ENCODE peak calls at places on chromosomes 6 and 20, in four cellular contexts. C is heart left ventricle, K is ovary, S is uterus. G is an unnamed sample.

GRCh38 chr6:44041461-44042260 is 85.6 kb downstream of the MRPL14 start:
- DNase-seq in C (no peak), K (peak), S (peak), G (no peak)

GRCh38 chr20:2652724-2653510 is 485 bp downstream of the NOP56 start:
- DNase-seq in C (no peak), K (no peak), S (peak), G (peak)

GRCh38 chr6:40713002-40713719 is 126.0 kb upstream of the LRFN2 start:
- DNase-seq in C (no peak), K (no peak), S (no peak), G (no peak)

GRCh38 chr6:10587694-10588392 is 66.7 kb downstream of the GCNT2 start:
- DNase-seq in C (peak), K (no peak), S (no peak), G (no peak)

GRCh38 chr20:63416109-63416430 is 54.9 kb upstream of the CHRNA4 start:
- DNase-seq in C (no peak), K (no peak), S (no peak), G (no peak)

GRCh38 chr20:31972481-31973386 is 4.8 kb downstream of the XKR7 start:
- DNase-seq in C (no peak), K (no peak), S (no peak), G (no peak)

GRCh38 chr6:139679516-139680179 is 305.2 kb upstream of the CITED2 start:
- DNase-seq in C (no peak), K (no peak), S (no peak), G (no peak)

GRCh38 chr6:127100510-127101140 is 17.8 kb upstream of the RSPO3 start:
- DNase-seq in C (no peak), K (no peak), S (no peak), G (no peak)

GRCh38 chr6:155108070-155108815 is 113.1 kb downstream of the TIAM2 start:
- DNase-seq in C (no peak), K (no peak), S (no peak), G (no peak)

GRCh38 chr6:130138909-130139242 is 83.9 kb downstream of the SAMD3 start:
- DNase-seq in C (no peak), K (no peak), S (no peak), G (no peak)

GRCh38 chr20:50193169-50193850 is 2.7 kb downstream of the CEBPB start:
- DNase-seq in C (no peak), K (peak), S (no peak), G (no peak)

GRCh38 chr20:24622856-24623255 is 153.4 kb downstream of the SYNDIG1 start:
- DNase-seq in C (no peak), K (no peak), S (no peak), G (no peak)

GRCh38 chr6:139135578-139136545 is 982 bp downstream of the HECA start:
- DNase-seq in C (peak), K (peak), S (peak), G (peak)

GRCh38 chr20:21719592-21720214 is 14.2 kb downstream of the PAX1 start:
- DNase-seq in C (no peak), K (no peak), S (peak), G (no peak)

GRCh38 chr20:50381771-50382593 is 128.2 kb upstream of the PTPN1 start:
- DNase-seq in C (no peak), K (no peak), S (no peak), G (no peak)

GRCh38 chr6:149864578-149865535 is 698 bp upstream of the LRP11 start:
- DNase-seq in C (no peak), K (no peak), S (peak), G (no peak)

GRCh38 chr20:8385247-8385646 is 253.2 kb downstream of the PLCB1 start:
- DNase-seq in C (peak), K (no peak), S (no peak), G (peak)

GRCh38 chr6:70208235-70208790 is 94.6 kb downstream of the COL9A1 start:
- DNase-seq in C (no peak), K (no peak), S (no peak), G (no peak)

GRCh38 chr6:134628154-134628553 is 310.2 kb upstream of the SGK1 start:
- DNase-seq in C (no peak), K (no peak), S (no peak), G (no peak)

GRCh38 chr6:130935978-130936377 is 108.8 kb downstream of the SMLR1 start:
- DNase-seq in C (no peak), K (no peak), S (no peak), G (no peak)

GRCh38 chr6:28429781-28430180 is 13.5 kb downstream of the ZSCAN23 start:
- DNase-seq in C (no peak), K (no peak), S (no peak), G (no peak)

GRCh38 chr6:123592426-123592825 is 44.3 kb downstream of the TRDN start:
- DNase-seq in C (no peak), K (no peak), S (no peak), G (no peak)

GRCh38 chr6:18076231-18076630 is 46.2 kb downstream of the NHLRC1 start:
- DNase-seq in C (no peak), K (no peak), S (no peak), G (no peak)

GRCh38 chr6:52186075-52186474 is at the start of gene IL17A:
- DNase-seq in C (no peak), K (no peak), S (no peak), G (no peak)

GRCh38 chr6:51411726-51412125 is 593.1 kb downstream of the TFAP2B start:
- DNase-seq in C (no peak), K (no peak), S (no peak), G (no peak)

GRCh38 chr20:60097285-60097684 is 139.1 kb downstream of the CDH26 start:
- DNase-seq in C (no peak), K (no peak), S (no peak), G (no peak)

GRCh38 chr6:137589067-137589848 is 95.1 kb upstream of the OLIG3 start:
- DNase-seq in C (no peak), K (no peak), S (no peak), G (no peak)

GRCh38 chr20:32477594-32478512 is 107.3 kb downstream of the NOL4L start:
- DNase-seq in C (no peak), K (no peak), S (no peak), G (no peak)

GRCh38 chr6:96923871-96924493 is 546 bp upstream of the KLHL32 start:
- DNase-seq in C (no peak), K (no peak), S (no peak), G (no peak)

GRCh38 chr6:145148392-145149175 is 586.7 kb downstream of the EPM2A start:
- DNase-seq in C (peak), K (no peak), S (no peak), G (peak)

GRCh38 chr6:119676971-119677370 is 327.4 kb upstream of the MAN1A1 start:
- DNase-seq in C (no peak), K (no peak), S (no peak), G (no peak)

GRCh38 chr6:38027685-38028373 is 208.3 kb downstream of the ZFAND3 start:
- DNase-seq in C (no peak), K (no peak), S (no peak), G (no peak)

GRCh38 chr20:51525241-51526104 is 17.0 kb downstream of the NFATC2 start:
- DNase-seq in C (no peak), K (no peak), S (no peak), G (peak)

GRCh38 chr6:100234625-100235024 is 230.1 kb downstream of the SIM1 start:
- DNase-seq in C (no peak), K (no peak), S (no peak), G (no peak)

GRCh38 chr6:79632580-79632979 is 1.5 kb downstream of the SH3BGRL2 start:
- DNase-seq in C (no peak), K (no peak), S (no peak), G (no peak)
- H3K4me3 ChIP-seq in C (no peak), K (no peak), S (peak), G (peak)

DNA sequence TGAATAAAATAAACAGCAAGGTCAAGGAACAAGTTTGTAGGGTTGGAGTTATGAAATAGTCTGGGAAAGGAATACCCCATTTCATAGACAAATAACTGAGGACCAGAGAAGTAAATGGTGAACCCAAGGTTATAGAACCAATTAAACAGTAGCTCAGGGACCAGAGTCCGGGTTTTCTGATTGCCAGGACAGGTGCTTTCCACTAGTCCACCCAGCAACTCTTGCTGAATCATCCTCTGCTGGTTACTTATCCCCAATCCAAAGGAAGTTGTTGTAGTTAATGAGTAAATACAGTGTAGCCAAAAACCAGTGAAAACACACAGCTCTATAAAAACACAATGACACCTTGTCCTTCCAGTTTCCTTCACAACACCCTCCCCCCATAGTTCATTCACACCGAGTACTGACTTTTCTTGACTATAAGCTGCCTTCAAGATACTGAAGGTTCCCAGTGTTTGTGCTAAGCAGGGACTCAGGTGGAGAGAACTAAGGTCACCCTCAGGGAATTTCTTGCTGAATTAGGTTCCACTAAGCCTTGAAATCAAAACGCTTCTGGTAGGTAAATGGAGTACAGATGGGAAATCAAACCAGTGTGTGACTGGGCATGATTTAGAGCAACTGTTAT is 717 bp upstream of the TINAG start:
- DNase-seq in C (no peak), K (no peak), S (no peak), G (no peak)
- H3K4me3 ChIP-seq in C (no peak), K (no peak), S (no peak), G (no peak)

DNA sequence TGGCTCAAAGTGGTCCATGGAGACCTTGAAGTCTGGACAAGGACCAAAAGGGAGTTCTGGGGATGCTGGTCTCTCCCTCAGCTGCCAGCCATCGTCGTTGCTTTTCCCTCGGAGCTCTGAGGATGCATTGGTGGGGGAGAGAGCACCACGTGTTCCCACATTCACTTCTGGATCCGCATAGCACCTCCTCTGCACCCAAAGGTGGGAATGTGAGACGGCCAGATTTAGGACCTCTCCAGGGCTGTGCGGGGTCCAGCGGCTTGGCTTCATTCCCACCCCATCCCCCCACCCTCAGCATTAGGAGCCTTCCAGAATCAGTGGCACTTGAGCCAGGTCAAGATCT is 1.1 kb downstream of the EPB41L1 start:
- DNase-seq in C (no peak), K (no peak), S (no peak), G (no peak)
- H3K4me3 ChIP-seq in C (peak), K (no peak), S (peak), G (peak)

GRCh38 chr6:170279977-170280688 is 10.7 kb downstream of the DLL1 start:
- DNase-seq in C (no peak), K (peak), S (no peak), G (peak)
- H3K4me3 ChIP-seq in C (no peak), K (peak), S (peak), G (no peak)

GRCh38 chr20:4084721-4085120 is 69.4 kb upstream of the RNF24 start:
- DNase-seq in C (no peak), K (no peak), S (no peak), G (no peak)

GRCh38 chr20:4083103-4083864 is 67.9 kb upstream of the RNF24 start:
- DNase-seq in C (no peak), K (no peak), S (no peak), G (no peak)

GRCh38 chr20:4082406-4083102 is 67.2 kb upstream of the RNF24 start:
- DNase-seq in C (peak), K (no peak), S (peak), G (peak)

GRCh38 chr20:4084096-4084495 is 68.7 kb upstream of the RNF24 start:
- DNase-seq in C (no peak), K (no peak), S (no peak), G (no peak)

GRCh38 chr20:4081396-4081795 is 66.0 kb upstream of the RNF24 start:
- DNase-seq in C (no peak), K (no peak), S (no peak), G (no peak)
- H3K4me3 ChIP-seq in C (no peak), K (no peak), S (no peak), G (no peak)

DNA sequence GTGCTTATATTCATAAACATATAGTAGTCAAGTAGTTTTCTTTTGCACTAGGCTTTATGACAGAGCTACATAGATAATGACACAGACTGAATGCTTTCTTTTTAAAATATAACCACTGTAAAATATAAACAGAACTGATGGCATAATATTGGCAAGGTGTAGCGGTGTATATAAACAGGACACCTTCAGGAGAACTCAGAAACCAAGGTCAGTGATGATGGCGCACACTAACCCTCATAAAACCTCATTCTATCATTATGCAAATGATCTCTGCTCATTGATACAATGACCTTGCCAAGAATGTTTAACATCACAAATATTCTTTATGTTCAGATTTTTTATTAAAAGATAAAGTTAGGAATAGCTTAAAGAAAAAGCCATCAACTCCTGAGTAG is 48.5 kb upstream of the DST start:
- DNase-seq in C (no peak), K (no peak), S (no peak), G (no peak)
- H3K4me3 ChIP-seq in C (peak), K (no peak), S (no peak), G (peak)

DNA sequence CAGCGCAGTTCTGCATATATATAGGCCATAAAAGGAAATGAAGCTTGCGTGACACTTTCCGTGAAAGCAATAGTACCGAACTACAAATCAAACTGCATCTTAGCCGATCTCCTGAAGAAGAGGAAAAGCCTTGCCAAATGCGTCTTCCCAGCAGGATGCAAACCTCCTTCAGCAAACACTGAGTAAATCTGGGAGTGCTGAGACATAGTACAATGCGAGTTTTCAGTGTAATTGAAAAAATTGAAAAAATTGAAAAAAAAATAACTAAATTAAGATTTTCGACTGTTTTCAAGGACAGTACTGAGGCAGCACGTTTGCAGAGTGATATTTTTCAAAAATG is 13.4 kb downstream of the RPP21 start:
- DNase-seq in C (no peak), K (no peak), S (no peak), G (no peak)
- H3K4me3 ChIP-seq in C (no peak), K (peak), S (peak), G (no peak)

DNA sequence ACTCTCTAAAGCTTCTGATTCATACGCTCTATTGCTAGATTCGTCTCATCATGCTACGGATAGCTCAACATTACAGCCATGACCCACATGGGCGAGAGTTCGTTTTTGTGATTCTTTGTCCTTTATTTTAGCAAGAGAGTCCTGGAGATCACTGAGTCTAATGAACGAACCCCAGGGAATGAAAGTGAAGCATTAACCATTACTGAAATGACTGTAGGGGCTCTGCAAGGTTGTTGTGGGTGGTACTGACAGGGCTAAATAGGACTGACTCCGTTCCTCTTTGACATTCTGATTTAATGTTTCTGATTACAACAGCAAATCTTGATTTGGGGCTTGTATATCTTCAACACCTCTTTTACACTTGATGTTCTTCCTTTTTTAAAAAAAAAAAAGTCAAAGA is 13.7 kb upstream of the RTF2 start:
- DNase-seq in C (no peak), K (no peak), S (no peak), G (no peak)
- H3K4me3 ChIP-seq in C (no peak), K (no peak), S (no peak), G (no peak)

GRCh38 chr6:104958720-104959452 is 2.0 kb downstream of the LIN28B start:
- DNase-seq in C (no peak), K (no peak), S (no peak), G (no peak)
- H3K4me3 ChIP-seq in C (no peak), K (no peak), S (no peak), G (no peak)

GRCh38 chr6:8065519-8065911 is 1.3 kb upstream of the BLOC1S5 start:
- DNase-seq in C (no peak), K (no peak), S (no peak), G (no peak)
- H3K4me3 ChIP-seq in C (no peak), K (no peak), S (no peak), G (no peak)

G was measured in heart right ventricle.